ENCODE peak calls at places on chromosomes 2 and 18, in five cellular contexts. V is heart right ventricle, W is IMR-90, U is cardiac muscle cell, Q is spleen. X is an unnamed sample. For H3K27me3, the result is how much of the 10 kb centered on the place peaks cover.

GRCh38 chr2:233331536-233331935 is 22.8 kb upstream of the DGKD start:
- DNase-seq in V (no peak), Q (peak), W (no peak), U (no peak), X (peak)

GRCh38 chr2:42793314-42794270 is 1.2 kb upstream of the HAAO start:
- DNase-seq in W (no peak), U (no peak), Q (no peak), V (no peak), X (peak)

GRCh38 chr2:130814931-130815680 is 21.6 kb upstream of the ARHGEF4 start:
- DNase-seq in Q (peak), U (no peak), V (no peak), W (no peak), X (no peak)

GRCh38 chr18:52287151-52287550 is 52.8 kb upstream of the DCC start:
- DNase-seq in W (no peak), V (no peak), U (no peak), Q (no peak), X (no peak)

GRCh38 chr18:46771141-46771540 is 14.3 kb upstream of the ST8SIA5 start:
- DNase-seq in V (no peak), U (no peak), Q (no peak), W (no peak), X (no peak)

GRCh38 chr2:38444247-38444646 is 67.2 kb upstream of the ATL2 start:
- DNase-seq in W (peak), V (no peak), Q (no peak), U (no peak), X (no peak)

GRCh38 chr2:98806266-98806697 is 75.3 kb upstream of the MGAT4A start:
- DNase-seq in U (no peak), W (no peak), Q (no peak), V (peak), X (peak)

GRCh38 chr2:217551229-217551909 is 451.4 kb downstream of the TNS1 start:
- DNase-seq in Q (no peak), V (no peak), W (peak), U (peak), X (no peak)

GRCh38 chr18:13233746-13234527 is 15.4 kb downstream of the LDLRAD4 start:
- DNase-seq in Q (peak), U (no peak), W (no peak), V (no peak), X (no peak)

GRCh38 chr2:233857511-233858118 is 3.3 kb upstream of the HJURP start:
- DNase-seq in Q (peak), W (no peak), U (peak), V (no peak), X (no peak)

GRCh38 chr2:96891591-96892333 is 21.9 kb upstream of the SEMA4C start:
- DNase-seq in U (peak), V (no peak), Q (no peak), W (peak), X (no peak)

GRCh38 chr2:25279091-25279651 is 62.6 kb downstream of the DNMT3A start:
- DNase-seq in V (peak), Q (peak), W (no peak), U (no peak), X (peak)

GRCh38 chr2:162072181-162072702 is 1.8 kb downstream of the DPP4 start:
- DNase-seq in W (peak), V (no peak), Q (no peak), U (no peak), X (no peak)

GRCh38 chr2:85684380-85684779 is 9.8 kb upstream of the GNLY start:
- DNase-seq in Q (no peak), U (no peak), W (no peak), V (no peak), X (no peak)

GRCh38 chr2:40033781-40034180 is 254.7 kb upstream of the THUMPD2 start:
- DNase-seq in W (peak), V (no peak), Q (no peak), U (no peak), X (no peak)

GRCh38 chr18:62438876-62439275 is 83.9 kb upstream of the ZCCHC2 start:
- DNase-seq in V (no peak), U (no peak), W (no peak), Q (no peak), X (no peak)

GRCh38 chr18:22558945-22559385 is 141.2 kb upstream of the CTAGE1 start:
- DNase-seq in W (peak), V (peak), U (peak), Q (peak), X (peak)

GRCh38 chr18:22560283-22560627 is 142.5 kb upstream of the CTAGE1 start:
- DNase-seq in V (no peak), W (no peak), U (no peak), Q (no peak), X (no peak)

GRCh38 chr18:22557160-22557941 is 139.6 kb upstream of the CTAGE1 start:
- DNase-seq in V (no peak), Q (no peak), W (no peak), U (no peak), X (no peak)

GRCh38 chr18:22560797-22561196 is 143.1 kb upstream of the CTAGE1 start:
- DNase-seq in V (no peak), W (no peak), U (no peak), Q (no peak), X (no peak)

DNA sequence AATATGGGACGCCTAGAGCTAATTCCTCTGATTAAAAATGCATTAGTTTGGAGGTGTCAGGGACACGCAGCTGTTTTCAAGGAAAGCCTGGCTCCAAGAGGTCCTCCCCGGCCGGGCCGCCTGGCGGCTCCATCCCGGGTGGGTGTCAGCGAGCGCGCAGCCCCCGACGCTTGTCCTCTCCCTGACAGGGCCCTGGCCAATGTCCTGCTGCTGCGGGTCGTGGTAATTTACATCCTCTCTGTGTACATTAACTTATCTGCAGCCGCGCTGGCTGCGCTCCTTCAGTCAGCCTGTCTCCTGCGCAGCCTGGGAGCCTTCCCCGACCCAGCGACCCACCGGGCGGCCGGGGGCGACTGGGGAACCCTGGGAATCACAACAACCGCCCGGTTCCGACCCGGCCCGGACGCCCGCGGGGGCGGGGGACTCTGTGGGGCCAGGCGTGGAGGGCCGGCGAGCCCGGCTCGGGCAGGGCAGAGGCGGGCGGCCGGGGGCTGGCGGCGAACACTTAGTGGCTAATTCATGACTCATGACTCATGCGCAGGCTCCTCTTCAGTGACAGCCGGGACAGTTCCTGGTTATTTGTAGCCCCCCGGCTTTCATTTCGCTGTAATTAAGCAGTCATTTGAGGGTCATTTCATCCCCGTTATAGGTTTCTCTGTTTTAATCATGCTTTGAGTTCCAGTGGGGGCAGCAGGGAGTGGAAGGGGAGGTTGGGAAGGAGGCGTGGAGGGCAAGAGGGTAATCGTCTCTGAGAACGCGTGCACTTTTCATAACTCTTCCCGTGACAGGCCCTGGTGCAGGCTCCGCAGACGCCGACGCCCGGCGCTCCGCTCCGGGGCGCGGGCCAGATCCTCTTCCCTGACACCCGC is 141.9 kb upstream of the CTAGE1 start:
- DNase-seq in Q (peak), V (peak), U (peak), W (peak), X (peak)
- TF ChIP-seq CTCF in Q (peak), V (peak), U (peak), W (no peak), X (peak)

GRCh38 chr2:171403181-171403580 is 30.6 kb downstream of the METTL8 start:
- DNase-seq in U (no peak), W (peak), V (no peak), Q (no peak), X (no peak)
- H3K27me3 ChIP-seq in U (under half), W (under half), V (under half), Q (under half), X (under half)

GRCh38 chr2:17830053-17831034 is 14.1 kb downstream of the MSGN1 start:
- DNase-seq in V (peak), Q (peak), U (peak), W (peak), X (peak)
- H3K4me3 ChIP-seq in V (no peak), Q (no peak), U (no peak), W (peak), X (no peak)

GRCh38 chr18:3867768-3868445 is 417.9 kb downstream of the TGIF1 start:
- DNase-seq in Q (no peak), V (no peak), U (no peak), W (no peak), X (no peak)

GRCh38 chr18:3871687-3872086 is 421.7 kb downstream of the TGIF1 start:
- DNase-seq in Q (no peak), W (no peak), V (no peak), U (no peak), X (no peak)

GRCh38 chr18:3867252-3867651 is 417.3 kb downstream of the TGIF1 start:
- DNase-seq in Q (no peak), W (no peak), V (no peak), U (no peak), X (no peak)

GRCh38 chr18:3870914-3871313 is 420.9 kb downstream of the TGIF1 start:
- DNase-seq in Q (no peak), W (no peak), U (no peak), V (no peak), X (no peak)

DNA sequence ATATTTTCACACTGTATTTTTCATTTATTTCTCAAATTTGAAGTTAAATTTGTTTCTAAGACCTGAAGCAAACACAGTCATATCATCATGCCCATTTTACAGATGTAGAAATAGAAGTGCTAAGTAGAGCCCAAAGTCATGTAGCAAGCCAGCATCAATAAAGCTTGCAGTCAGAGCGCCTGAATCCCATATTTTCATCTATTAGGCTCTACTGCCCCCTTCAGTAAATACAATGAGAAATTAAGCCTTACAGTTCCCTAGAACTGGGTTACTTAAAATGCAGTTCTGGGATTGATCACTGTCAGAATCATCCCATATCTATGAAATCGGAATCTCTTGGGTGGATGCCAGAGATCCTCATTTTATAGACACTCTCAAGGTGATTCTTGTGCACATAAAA is 419.9 kb downstream of the TGIF1 start:
- DNase-seq in Q (no peak), W (peak), V (no peak), U (peak), X (no peak)
- TF ChIP-seq CTCF in Q (peak), W (peak), V (peak), U (peak), X (peak)

GRCh38 chr2:80304522-80304878 is at the start of gene LRRTM1:
- DNase-seq in U (peak), Q (no peak), W (no peak), V (peak), X (no peak)

GRCh38 chr2:80302001-80302464 is 2.5 kb downstream of the LRRTM1 start:
- DNase-seq in Q (no peak), W (no peak), U (no peak), V (no peak), X (no peak)

GRCh38 chr2:80302465-80303005 is 2.0 kb downstream of the LRRTM1 start:
- DNase-seq in Q (peak), U (no peak), V (no peak), W (no peak), X (no peak)

GRCh38 chr2:80303006-80303741 is 1.4 kb downstream of the LRRTM1 start:
- DNase-seq in V (no peak), U (peak), Q (peak), W (no peak), X (no peak)

DNA sequence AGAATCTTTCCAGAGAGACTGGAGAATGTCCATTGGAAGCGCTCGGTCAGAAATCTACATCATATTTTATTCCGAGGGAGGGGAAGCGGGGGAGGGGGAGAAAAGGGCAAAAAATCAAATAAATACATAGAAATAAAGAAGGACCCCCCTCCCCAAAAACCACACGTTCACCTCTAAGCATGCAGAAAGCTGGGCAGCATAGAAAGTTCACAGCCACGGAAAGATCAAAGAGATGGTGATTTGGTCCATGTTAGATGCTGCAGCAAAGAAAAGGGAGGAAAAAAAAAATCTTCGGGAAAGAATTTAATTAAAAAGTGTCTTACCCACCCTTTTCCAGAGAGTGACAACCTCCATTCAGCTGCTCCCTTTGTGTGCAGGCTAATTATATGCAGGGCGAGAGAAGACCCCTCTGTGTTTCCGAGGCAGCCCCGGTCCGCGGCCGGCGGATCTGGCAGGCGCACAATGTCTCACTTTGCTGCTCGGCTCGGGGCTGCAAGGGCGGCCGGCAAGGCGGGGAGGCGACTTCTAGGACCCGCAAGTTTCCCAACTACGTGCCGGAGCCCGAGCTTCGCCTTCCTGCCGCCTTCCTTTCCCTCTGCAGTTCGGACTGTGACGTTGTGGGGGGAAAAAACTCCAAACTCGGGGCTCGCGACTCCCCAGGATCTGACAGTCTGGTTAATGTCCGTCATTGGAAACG is 579 bp downstream of the LRRTM1 start:
- DNase-seq in U (peak), Q (no peak), V (no peak), W (no peak), X (no peak)
- H3K27me3 ChIP-seq in U (under half), Q (under half), V (under half), W (under half), X (under half)

GRCh38 chr2:11862049-11862448 is 115.6 kb downstream of the LPIN1 start:
- DNase-seq in V (no peak), W (no peak), U (no peak), Q (peak), X (no peak)

GRCh38 chr2:11861044-11861443 is 114.6 kb downstream of the LPIN1 start:
- DNase-seq in V (no peak), W (no peak), U (no peak), Q (no peak), X (no peak)

GRCh38 chr2:11863513-11864328 is 117.3 kb downstream of the LPIN1 start:
- DNase-seq in U (peak), Q (peak), V (peak), W (peak), X (peak)

GRCh38 chr2:11864724-11865123 is 118.3 kb downstream of the LPIN1 start:
- DNase-seq in U (no peak), W (no peak), V (no peak), Q (peak), X (no peak)

GRCh38 chr2:11863103-11863502 is 116.7 kb downstream of the LPIN1 start:
- DNase-seq in U (peak), V (no peak), Q (peak), W (no peak), X (no peak)
- H3K4me3 ChIP-seq in U (no peak), V (no peak), Q (no peak), W (no peak), X (no peak)

GRCh38 chr18:10417191-10417590 is 37.2 kb upstream of the APCDD1 start:
- DNase-seq in Q (no peak), U (no peak), W (no peak), V (no peak), X (peak)
- TF ChIP-seq CTCF in Q (no peak), U (no peak), W (no peak), V (no peak), X (no peak)